ENCODE peak calls at places on chromosomes 2 and 18, in four cellular contexts. One of them, this sample, is unnamed.

GRCh38 chr2:203705184-203705583 is 1.3 kb upstream of the CD28 start:
- DNase-seq in amygdala: no peak
- DNase-seq in CD8-positive, alpha-beta T cell: peak; percentile 33
- DNase-seq in H9: no peak
- DNase-seq in this sample: no peak

GRCh38 chr2:26756337-26756736 is 7.7 kb upstream of the SLC35F6 start:
- DNase-seq in amygdala: no peak
- DNase-seq in CD8-positive, alpha-beta T cell: no peak
- DNase-seq in H9: no peak
- DNase-seq in this sample: no peak

GRCh38 chr18:3624818-3625716 is 175.1 kb downstream of the TGIF1 start:
- DNase-seq in amygdala: no peak
- DNase-seq in CD8-positive, alpha-beta T cell: peak; percentile 35
- DNase-seq in H9: no peak
- DNase-seq in this sample: no peak

GRCh38 chr2:181784556-181784955 is 104.2 kb upstream of the NEUROD1 start:
- DNase-seq in amygdala: no peak
- DNase-seq in CD8-positive, alpha-beta T cell: no peak
- DNase-seq in H9: no peak
- DNase-seq in this sample: no peak

GRCh38 chr2:190216829-190217228 is 102.8 kb downstream of the HIBCH start:
- DNase-seq in amygdala: no peak
- DNase-seq in CD8-positive, alpha-beta T cell: peak; percentile 6
- DNase-seq in H9: peak; percentile 86
- DNase-seq in this sample: no peak

GRCh38 chr2:129907256-129907973 is 72.1 kb upstream of the RAB6C start:
- DNase-seq in amygdala: no peak
- DNase-seq in CD8-positive, alpha-beta T cell: no peak
- DNase-seq in H9: peak; percentile 3
- DNase-seq in this sample: no peak

GRCh38 chr18:48468151-48468550 is 59.0 kb upstream of the ZBTB7C start:
- DNase-seq in amygdala: no peak
- DNase-seq in CD8-positive, alpha-beta T cell: no peak
- DNase-seq in H9: no peak
- DNase-seq in this sample: no peak

GRCh38 chr2:96882230-96882629 is 12.3 kb upstream of the SEMA4C start:
- DNase-seq in amygdala: no peak
- DNase-seq in CD8-positive, alpha-beta T cell: no peak
- DNase-seq in H9: peak; percentile 65
- DNase-seq in this sample: no peak

GRCh38 chr18:58941426-58942099 is 76.9 kb downstream of the ZNF532 start:
- DNase-seq in amygdala: no peak
- DNase-seq in CD8-positive, alpha-beta T cell: no peak
- DNase-seq in H9: no peak
- DNase-seq in this sample: no peak

GRCh38 chr2:188330316-188331053 is 38.8 kb downstream of the GULP1 start:
- DNase-seq in amygdala: no peak
- DNase-seq in CD8-positive, alpha-beta T cell: no peak
- DNase-seq in H9: no peak
- DNase-seq in this sample: no peak

GRCh38 chr2:215540646-215541045 is 104.8 kb upstream of the FN1 start:
- DNase-seq in amygdala: no peak
- DNase-seq in CD8-positive, alpha-beta T cell: no peak
- DNase-seq in H9: no peak
- DNase-seq in this sample: no peak

GRCh38 chr18:43364535-43364934 is 87.2 kb upstream of the SYT4 start:
- DNase-seq in amygdala: no peak
- DNase-seq in CD8-positive, alpha-beta T cell: no peak
- DNase-seq in H9: no peak
- DNase-seq in this sample: no peak

GRCh38 chr2:241905716-241906376 is 36.3 kb downstream of the RTP5 start:
- DNase-seq in amygdala: no peak
- DNase-seq in CD8-positive, alpha-beta T cell: no peak
- DNase-seq in H9: no peak
- DNase-seq in this sample: no peak

GRCh38 chr2:41879367-41879871 is 168.4 kb upstream of the PKDCC start:
- DNase-seq in amygdala: no peak
- DNase-seq in CD8-positive, alpha-beta T cell: no peak
- DNase-seq in H9: no peak
- DNase-seq in this sample: no peak

GRCh38 chr2:143140864-143141637 is 11.8 kb downstream of the ARHGAP15 start:
- DNase-seq in amygdala: no peak
- DNase-seq in CD8-positive, alpha-beta T cell: no peak
- DNase-seq in H9: no peak
- DNase-seq in this sample: no peak

GRCh38 chr2:235277485-235277884 is 216.4 kb upstream of the AGAP1 start:
- DNase-seq in amygdala: no peak
- DNase-seq in CD8-positive, alpha-beta T cell: no peak
- DNase-seq in H9: no peak
- DNase-seq in this sample: no peak

GRCh38 chr18:66599190-66599589 is 4.7 kb downstream of the CDH19 start:
- DNase-seq in amygdala: no peak
- DNase-seq in CD8-positive, alpha-beta T cell: no peak
- DNase-seq in H9: no peak
- DNase-seq in this sample: no peak

GRCh38 chr18:49662506-49662905 is 100.6 kb downstream of the LIPG start:
- DNase-seq in amygdala: no peak
- DNase-seq in CD8-positive, alpha-beta T cell: no peak
- DNase-seq in H9: no peak
- DNase-seq in this sample: no peak

GRCh38 chr18:62566199-62566598 is 43.4 kb downstream of the ZCCHC2 start:
- DNase-seq in amygdala: no peak
- DNase-seq in CD8-positive, alpha-beta T cell: no peak
- DNase-seq in H9: no peak
- DNase-seq in this sample: peak; percentile 65

GRCh38 chr2:198408171-198408570 is 603.8 kb downstream of the PLCL1 start:
- DNase-seq in amygdala: no peak
- DNase-seq in CD8-positive, alpha-beta T cell: no peak
- DNase-seq in H9: no peak
- DNase-seq in this sample: no peak

GRCh38 chr2:98815795-98816194 is 84.9 kb upstream of the MGAT4A start:
- DNase-seq in amygdala: no peak
- DNase-seq in CD8-positive, alpha-beta T cell: no peak
- DNase-seq in H9: no peak
- DNase-seq in this sample: no peak

GRCh38 chr2:212832211-212833195 is 293.9 kb upstream of the ERBB4 start:
- DNase-seq in amygdala: no peak
- DNase-seq in CD8-positive, alpha-beta T cell: peak; percentile 4
- DNase-seq in H9: no peak
- DNase-seq in this sample: no peak

GRCh38 chr2:172285760-172286159 is 141.6 kb upstream of the ITGA6 start:
- DNase-seq in amygdala: no peak
- DNase-seq in CD8-positive, alpha-beta T cell: no peak
- DNase-seq in H9: no peak
- DNase-seq in this sample: no peak

GRCh38 chr2:204145197-204146190 is 208.9 kb downstream of the ICOS start:
- DNase-seq in amygdala: peak; percentile 9
- DNase-seq in CD8-positive, alpha-beta T cell: peak; percentile 76
- DNase-seq in H9: peak; percentile 90
- DNase-seq in this sample: peak; percentile 59

GRCh38 chr18:75293591-75293990 is 83.0 kb downstream of the TSHZ1 start:
- DNase-seq in amygdala: no peak
- DNase-seq in CD8-positive, alpha-beta T cell: no peak
- DNase-seq in H9: no peak
- DNase-seq in this sample: no peak

GRCh38 chr2:158999458-158999857 is 31.0 kb downstream of the TANC1 start:
- DNase-seq in amygdala: no peak
- DNase-seq in CD8-positive, alpha-beta T cell: no peak
- DNase-seq in H9: no peak
- DNase-seq in this sample: no peak

GRCh38 chr2:133012847-133013734 is 343.1 kb upstream of the LYPD1 start:
- DNase-seq in amygdala: no peak
- DNase-seq in CD8-positive, alpha-beta T cell: no peak
- DNase-seq in H9: no peak
- DNase-seq in this sample: no peak

GRCh38 chr2:20424300-20425290 is 22.3 kb upstream of the RHOB start:
- DNase-seq in amygdala: no peak
- DNase-seq in CD8-positive, alpha-beta T cell: no peak
- DNase-seq in H9: peak; percentile 20
- DNase-seq in this sample: peak; percentile 49

GRCh38 chr18:59546164-59546563 is 151.1 kb downstream of the CCBE1 start:
- DNase-seq in amygdala: no peak
- DNase-seq in CD8-positive, alpha-beta T cell: no peak
- DNase-seq in H9: no peak
- DNase-seq in this sample: no peak

GRCh38 chr2:237118731-237119130 is 33.0 kb downstream of the COPS8 start:
- DNase-seq in amygdala: no peak
- DNase-seq in CD8-positive, alpha-beta T cell: no peak
- DNase-seq in H9: no peak
- DNase-seq in this sample: no peak

GRCh38 chr18:7616661-7617060 is 49.5 kb downstream of the PTPRM start:
- DNase-seq in amygdala: no peak
- DNase-seq in CD8-positive, alpha-beta T cell: no peak
- DNase-seq in H9: no peak
- DNase-seq in this sample: no peak

GRCh38 chr18:25456284-25456683 is 104.3 kb upstream of the ZNF521 start:
- DNase-seq in amygdala: no peak
- DNase-seq in CD8-positive, alpha-beta T cell: no peak
- DNase-seq in H9: no peak
- DNase-seq in this sample: no peak